ENCODE peak calls at places on chromosomes 16 and 17, in six cellular contexts. H is left ventricle myocardium superior; Y is GM04503; R is progenitor cell of endocrine pancreas; B is GM03348; G is activated naive CD8-positive, alpha-beta T cell treated with anti-CD3 and anti-CD28 coated beads for 36 hours. A is an unnamed sample.

GRCh38 chr16:12027091-12027490 is 50.6 kb downstream of the SNX29 start:
- DNase-seq in H (no peak), Y (no peak), R (no peak), B (no peak), G (no peak), A (no peak)

GRCh38 chr17:45270828-45271418 is 9.0 kb upstream of the SPATA32 start:
- DNase-seq in H (no peak), Y (no peak), R (no peak), B (no peak), G (peak), A (peak)

GRCh38 chr16:71537643-71538042 is 11.4 kb downstream of the CHST4 start:
- DNase-seq in H (no peak), Y (no peak), R (peak), B (peak), G (peak), A (peak)

GRCh38 chr16:56332464-56333079 is 92.8 kb downstream of the AMFR start:
- DNase-seq in H (peak), Y (no peak), R (peak), B (peak), G (no peak), A (peak)

GRCh38 chr16:25340973-25341372 is 83.3 kb upstream of the ZKSCAN2 start:
- DNase-seq in H (no peak), Y (no peak), R (no peak), B (no peak), G (no peak), A (no peak)

GRCh38 chr17:68184816-68185436 is 62.9 kb upstream of the AMZ2 start:
- DNase-seq in H (no peak), Y (no peak), R (no peak), B (no peak), G (peak), A (no peak)

GRCh38 chr17:8420041-8420934 is 15.4 kb upstream of the NDEL1 start:
- DNase-seq in H (peak), Y (peak), R (no peak), B (peak), G (no peak), A (no peak)

GRCh38 chr16:82034981-82035612 is at the start of gene HSD17B2:
- DNase-seq in H (no peak), Y (no peak), R (no peak), B (no peak), G (no peak), A (no peak)

GRCh38 chr17:4858880-4859260 is 25.7 kb downstream of the MINK1 start:
- DNase-seq in H (peak), Y (no peak), R (no peak), B (peak), G (no peak), A (peak)

GRCh38 chr17:57946798-57947358 is 8.3 kb downstream of the CUEDC1 start:
- DNase-seq in H (peak), Y (no peak), R (no peak), B (peak), G (peak), A (peak)

GRCh38 chr16:78494105-78494504 is 394.7 kb downstream of the WWOX start:
- DNase-seq in H (no peak), Y (no peak), R (no peak), B (no peak), G (no peak), A (no peak)

GRCh38 chr16:48608452-48608851 is 1.5 kb downstream of the N4BP1 start:
- DNase-seq in H (no peak), Y (no peak), R (no peak), B (peak), G (no peak), A (no peak)

GRCh38 chr16:55836158-55836611 is 3.3 kb upstream of the CES1 start:
- DNase-seq in H (peak), Y (no peak), R (no peak), B (no peak), G (no peak), A (no peak)

GRCh38 chr17:75832652-75833400 is 11.4 kb downstream of the UNC13D start:
- DNase-seq in H (no peak), Y (no peak), R (no peak), B (no peak), G (peak), A (no peak)

GRCh38 chr16:57194512-57194911 is 8.4 kb downstream of the RSPRY1 start:
- DNase-seq in H (no peak), Y (peak), R (no peak), B (peak), G (no peak), A (no peak)

GRCh38 chr17:80446645-80447405 is 29.6 kb downstream of the NPTX1 start:
- DNase-seq in H (no peak), Y (no peak), R (no peak), B (peak), G (no peak), A (no peak)

GRCh38 chr17:61734012-61734411 is 129.3 kb downstream of the BRIP1 start:
- DNase-seq in H (no peak), Y (no peak), R (no peak), B (no peak), G (no peak), A (no peak)

GRCh38 chr16:84786605-84787302 is 33.0 kb upstream of the CRISPLD2 start:
- DNase-seq in H (no peak), Y (no peak), R (no peak), B (no peak), G (no peak), A (no peak)

GRCh38 chr16:75377971-75378386 is 55.3 kb downstream of the CFDP1 start:
- DNase-seq in H (no peak), Y (peak), R (no peak), B (peak), G (no peak), A (no peak)

GRCh38 chr17:8056976-8057625 is 18.2 kb downstream of the ALOX15B start:
- DNase-seq in H (no peak), Y (no peak), R (no peak), B (no peak), G (no peak), A (peak)

GRCh38 chr17:73058022-73058421 is 34.5 kb downstream of the SLC39A11 start:
- DNase-seq in H (no peak), Y (no peak), R (no peak), B (no peak), G (no peak), A (no peak)

GRCh38 chr17:7307686-7308624 is 527 bp downstream of the EIF5A start:
- DNase-seq in H (peak), Y (no peak), R (peak), B (peak), G (peak), A (no peak)

GRCh38 chr16:89395150-89396142 is 94.9 kb downstream of the ANKRD11 start:
- DNase-seq in H (peak), Y (peak), R (no peak), B (peak), G (no peak), A (peak)

A was measured in T47D.